ENCODE peak calls at places on chromosomes 1 and 21, in four cellular contexts. I is WTC11; F is stimulated activated CD4-positive, alpha-beta T cell treated with anti-CD3 and anti-CD28 coated beads, Interleukin-15, amount 100 ng/mL, for 1 hour; T is DMS153. J is an unnamed sample.

GRCh38 chr1:209883341-209883971 is 54.6 kb upstream of the SYT14 start:
- DNase-seq in I (no peak), F (no peak), T (no peak), J (no peak)

GRCh38 chr1:21129407-21129806 is 47.3 kb downstream of the EIF4G3 start:
- DNase-seq in I (no peak), F (no peak), T (no peak), J (no peak)

GRCh38 chr1:45677751-45678245 is 8.5 kb downstream of the GPBP1L1 start:
- DNase-seq in I (no peak), F (no peak), T (no peak), J (no peak)

GRCh38 chr1:165279831-165280351 is 76.6 kb downstream of the LMX1A start:
- DNase-seq in I (no peak), F (no peak), T (no peak), J (no peak)

GRCh38 chr1:110607663-110608230 is 1.6 kb upstream of the KCNA2 start:
- DNase-seq in I (peak), F (no peak), T (no peak), J (no peak)

GRCh38 chr1:167103236-167103894 is 9.5 kb downstream of the STYXL2 start:
- DNase-seq in I (no peak), F (no peak), T (no peak), J (no peak)

GRCh38 chr1:39729030-39729429 is 9.7 kb upstream of the PPIE start:
- DNase-seq in I (no peak), F (no peak), T (no peak), J (no peak)

GRCh38 chr1:228735871-228736586 is 750 bp downstream of the RHOU start:
- DNase-seq in I (peak), F (peak), T (no peak), J (no peak)

GRCh38 chr1:237032029-237032428 is 10.0 kb upstream of the RYR2 start:
- DNase-seq in I (no peak), F (no peak), T (no peak), J (no peak)

GRCh38 chr1:21280011-21280471 is 10.2 kb downstream of the ECE1 start:
- DNase-seq in I (no peak), F (no peak), T (no peak), J (no peak)

GRCh38 chr21:42593007-42593814 is 60.2 kb upstream of the PDE9A start:
- DNase-seq in I (peak), F (peak), T (peak), J (no peak)

GRCh38 chr1:14964698-14965055 is 188.9 kb upstream of the TMEM51 start:
- DNase-seq in I (no peak), F (no peak), T (no peak), J (no peak)